ENCODE peak calls at places on chromosome 15, in five cellular contexts. W, K, N, D and V are unnamed samples.

GRCh38 chr15:63530762-63531299 is 26.4 kb downstream of the USP3 start:
- DNase-seq in D (peak), K (no peak), N (no peak), W (no peak), V (no peak)

GRCh38 chr15:91694829-91695205 is 158.7 kb upstream of the SLCO3A1 start:
- DNase-seq in D (no peak), W (no peak), N (peak), K (no peak), V (peak)

GRCh38 chr15:88262064-88262463 is 5.5 kb upstream of the NTRK3 start:
- DNase-seq in D (no peak), K (no peak), W (no peak), N (no peak), V (no peak)

GRCh38 chr15:51869074-51869425 is 39.6 kb downstream of the TMOD3 start:
- DNase-seq in N (no peak), K (peak), W (no peak), D (no peak), V (no peak)

GRCh38 chr15:23606226-23606625 is 40.8 kb downstream of the MKRN3 start:
- DNase-seq in W (no peak), D (no peak), N (no peak), K (no peak), V (no peak)

GRCh38 chr15:80461370-80462060 is 57.3 kb downstream of the ARNT2 start:
- DNase-seq in D (no peak), K (peak), N (no peak), W (no peak), V (no peak)

GRCh38 chr15:99954361-99955180 is 221.3 kb upstream of the LYSMD4 start:
- DNase-seq in K (no peak), D (no peak), N (no peak), W (no peak), V (no peak)

GRCh38 chr15:90342655-90343054 is 9.4 kb upstream of the ZNF774 start:
- DNase-seq in W (no peak), D (no peak), N (no peak), K (no peak), V (no peak)

GRCh38 chr15:25374143-25374542 is 64.7 kb downstream of the UBE3A start:
- DNase-seq in D (no peak), K (no peak), N (no peak), W (no peak), V (no peak)

GRCh38 chr15:87648278-87648677 is 608.3 kb downstream of the NTRK3 start:
- DNase-seq in D (no peak), N (no peak), K (no peak), W (no peak), V (no peak)

GRCh38 chr15:99981223-99981647 is 248.0 kb upstream of the LYSMD4 start:
- DNase-seq in W (no peak), K (no peak), N (no peak), D (no peak), V (no peak)

GRCh38 chr15:90871097-90871715 is 2.8 kb downstream of the FURIN start:
- DNase-seq in W (peak), N (peak), K (peak), D (peak), V (peak)

GRCh38 chr15:85543741-85544155 is 163.3 kb downstream of the AKAP13 start:
- DNase-seq in N (peak), K (peak), W (no peak), D (no peak), V (peak)

GRCh38 chr15:70151441-70151840 is 53.7 kb upstream of the TLE3 start:
- DNase-seq in K (no peak), N (no peak), W (no peak), D (no peak), V (no peak)

GRCh38 chr15:58469432-58470353 is 37.9 kb downstream of the LIPC start:
- DNase-seq in W (no peak), D (peak), N (no peak), K (peak), V (no peak)

GRCh38 chr15:88650556-88650955 is 11.7 kb downstream of the ISG20 start:
- DNase-seq in N (no peak), D (peak), K (no peak), W (no peak), V (no peak)

GRCh38 chr15:76059320-76060097 is at the start of gene TMEM266:
- DNase-seq in W (peak), K (no peak), N (peak), D (peak), V (no peak)

GRCh38 chr15:74180689-74181602 is 7.4 kb downstream of the ISLR start:
- DNase-seq in K (no peak), W (no peak), N (no peak), D (peak), V (no peak)

GRCh38 chr15:88655780-88656488 is 17.1 kb downstream of the ISG20 start:
- DNase-seq in W (no peak), D (no peak), K (no peak), N (no peak), V (no peak)

GRCh38 chr15:77342767-77343166 is 77.1 kb downstream of the PEAK1 start:
- DNase-seq in W (no peak), D (no peak), K (no peak), N (no peak), V (no peak)

GRCh38 chr15:33985287-33985686 is 17.0 kb downstream of the CHRM5 start:
- DNase-seq in N (no peak), D (no peak), K (peak), W (no peak), V (no peak)

GRCh38 chr15:65835452-65835851 is 33.8 kb upstream of the RAB11A start:
- DNase-seq in N (no peak), W (no peak), D (no peak), K (no peak), V (no peak)

GRCh38 chr15:40746916-40747418 is 8.1 kb downstream of the RMDN3 start:
- DNase-seq in W (no peak), D (no peak), N (no peak), K (no peak), V (no peak)

GRCh38 chr15:95394186-95395067 is 936.1 kb upstream of the NR2F2 start:
- DNase-seq in K (peak), D (no peak), N (no peak), W (no peak), V (no peak)

GRCh38 chr15:44340410-44340809 is 51.9 kb downstream of the GOLM2 start:
- DNase-seq in N (no peak), W (no peak), D (no peak), K (peak), V (no peak)

GRCh38 chr15:83739629-83740028 is 85.7 kb downstream of the ADAMTSL3 start:
- DNase-seq in N (no peak), W (no peak), K (no peak), D (no peak), V (no peak)

GRCh38 chr15:52710050-52710709 is 31.0 kb upstream of the ATOSA start:
- DNase-seq in K (no peak), D (peak), N (no peak), W (no peak), V (no peak)

GRCh38 chr15:72803006-72803405 is 19.4 kb upstream of the ADPGK start:
- DNase-seq in W (no peak), N (no peak), K (no peak), D (no peak), V (no peak)

GRCh38 chr15:90262426-90262825 is 3.0 kb upstream of the NGRN start:
- DNase-seq in N (no peak), K (no peak), D (no peak), W (no peak), V (no peak)

GRCh38 chr15:79099692-79100091 is 9.1 kb upstream of the RASGRF1 start:
- DNase-seq in D (no peak), W (no peak), N (no peak), K (no peak), V (no peak)

GRCh38 chr15:35874260-35874905 is 328.4 kb upstream of the DPH6 start:
- DNase-seq in N (no peak), K (no peak), D (no peak), W (no peak), V (peak)

GRCh38 chr15:43920815-43921214 is 94.0 kb downstream of the WDR76 start:
- DNase-seq in D (peak), K (no peak), N (no peak), W (no peak), V (no peak)

GRCh38 chr15:65192016-65192415 is 6.9 kb upstream of the CLPX start:
- DNase-seq in W (no peak), N (no peak), K (no peak), D (peak), V (no peak)

GRCh38 chr15:28099555-28100140 is 533 bp upstream of the OCA2 start:
- DNase-seq in W (no peak), D (no peak), N (no peak), K (no peak), V (no peak)
- H3K4me3 ChIP-seq in W (peak), D (no peak), N (peak), K (no peak), V (peak)

DNA sequence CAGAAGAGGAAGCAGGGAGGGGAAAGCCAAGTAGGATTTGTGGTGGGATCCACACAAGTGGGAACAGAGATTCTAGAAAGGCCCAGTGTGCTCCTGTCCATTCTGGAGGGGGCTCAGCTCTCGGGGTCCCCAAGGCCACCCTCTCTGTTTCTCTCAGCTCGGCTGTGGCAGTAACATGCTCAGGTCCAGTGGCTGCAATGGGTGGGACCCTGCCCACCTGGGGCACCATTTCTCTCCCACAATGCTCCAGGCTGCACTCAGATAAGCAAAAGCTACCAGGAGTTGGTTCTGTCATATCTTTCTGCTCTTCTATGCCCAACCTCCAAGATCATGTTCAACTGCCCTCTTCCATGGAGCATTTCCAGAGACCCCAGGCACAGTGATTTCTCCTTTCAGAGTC is 40.9 kb downstream of the ITGA11 start:
- DNase-seq in N (no peak), K (no peak), D (no peak), W (no peak), V (peak)
- H3K4me3 ChIP-seq in N (no peak), K (no peak), D (no peak), W (no peak), V (no peak)

DNA sequence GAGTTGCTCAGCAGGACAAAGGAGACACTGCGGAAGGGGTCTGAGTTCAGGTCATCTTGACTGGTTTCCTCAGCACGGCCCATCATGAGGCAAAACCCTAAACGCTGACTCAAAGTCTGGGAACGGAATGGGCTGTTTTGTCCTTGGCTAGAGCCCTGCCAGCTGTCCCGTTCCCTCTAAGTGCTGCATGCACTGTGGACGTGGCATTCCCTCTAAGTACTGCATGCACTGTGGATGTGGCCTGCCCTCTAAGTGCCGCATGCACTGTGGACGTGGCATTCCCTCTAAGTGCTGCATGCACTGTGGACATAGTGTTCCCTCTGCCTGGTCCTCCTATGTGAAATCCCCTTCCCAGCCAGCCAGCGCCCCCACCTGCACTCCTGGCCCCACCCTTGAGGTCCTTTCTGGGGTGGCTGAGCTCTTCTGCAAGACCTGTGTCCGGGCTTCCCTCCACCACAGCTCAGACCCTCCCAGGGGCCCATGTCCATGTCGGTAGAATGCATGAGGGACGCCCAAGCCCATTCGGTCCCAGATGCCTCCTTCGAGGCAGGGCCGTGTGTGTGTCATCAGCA is 36.7 kb downstream of the TM2D3 start:
- DNase-seq in N (no peak), W (no peak), D (no peak), K (no peak), V (peak)
- H3K4me3 ChIP-seq in N (peak), W (peak), D (no peak), K (no peak), V (peak)

GRCh38 chr15:67166280-67167009 is 88.0 kb downstream of the AAGAB start:
- DNase-seq in K (no peak), W (no peak), N (no peak), D (no peak), V (peak)
- H3K4me3 ChIP-seq in K (no peak), W (no peak), N (no peak), D (no peak), V (no peak)